ENCODE peak calls at places on chromosomes 1 and 21, in nine cellular contexts. One of them, this sample, is unnamed. For H3K27me3, the result is how much of the 10 kb centered on the place peaks cover.

GRCh38 chr1:167564592-167564991 is 11.0 kb upstream of the CREG1 start:
- DNase-seq in IMR-90: no peak
- DNase-seq in AG04450: no peak
- DNase-seq in spleen: no peak
- DNase-seq in upper lobe of right lung: peak
- DNase-seq in CD8-positive, alpha-beta memory T cell: no peak
- DNase-seq in CD4-positive, alpha-beta T cell: no peak
- DNase-seq in PC-9: peak
- DNase-seq in MM.1S: no peak
- DNase-seq in this sample: no peak

GRCh38 chr1:29767088-29767685 is 530.9 kb downstream of the PTPRU start:
- DNase-seq in IMR-90: no peak
- DNase-seq in AG04450: no peak
- DNase-seq in spleen: no peak
- DNase-seq in upper lobe of right lung: no peak
- DNase-seq in CD8-positive, alpha-beta memory T cell: no peak
- DNase-seq in CD4-positive, alpha-beta T cell: no peak
- DNase-seq in PC-9: no peak
- DNase-seq in MM.1S: no peak
- DNase-seq in this sample: no peak

GRCh38 chr1:213136190-213136917 is 85.3 kb downstream of the RPS6KC1 start:
- DNase-seq in IMR-90: no peak
- DNase-seq in AG04450: no peak
- DNase-seq in spleen: no peak
- DNase-seq in upper lobe of right lung: no peak
- DNase-seq in CD8-positive, alpha-beta memory T cell: no peak
- DNase-seq in CD4-positive, alpha-beta T cell: no peak
- DNase-seq in PC-9: no peak
- DNase-seq in MM.1S: no peak
- DNase-seq in this sample: no peak

GRCh38 chr1:198929961-198930599 is 291.2 kb downstream of the PTPRC start:
- DNase-seq in IMR-90: peak
- DNase-seq in AG04450: no peak
- DNase-seq in spleen: no peak
- DNase-seq in upper lobe of right lung: no peak
- DNase-seq in CD8-positive, alpha-beta memory T cell: no peak
- DNase-seq in CD4-positive, alpha-beta T cell: no peak
- DNase-seq in PC-9: no peak
- DNase-seq in MM.1S: peak
- DNase-seq in this sample: no peak

GRCh38 chr21:26843912-26844257 is 1.3 kb downstream of the ADAMTS1 start:
- DNase-seq in IMR-90: peak
- DNase-seq in AG04450: no peak
- DNase-seq in spleen: no peak
- DNase-seq in upper lobe of right lung: no peak
- DNase-seq in CD8-positive, alpha-beta memory T cell: no peak
- DNase-seq in CD4-positive, alpha-beta T cell: no peak
- DNase-seq in PC-9: no peak
- DNase-seq in MM.1S: peak
- DNase-seq in this sample: no peak

GRCh38 chr1:174942547-174943255 is 57.0 kb upstream of the CACYBP start:
- DNase-seq in IMR-90: no peak
- DNase-seq in AG04450: no peak
- DNase-seq in spleen: no peak
- DNase-seq in upper lobe of right lung: no peak
- DNase-seq in CD8-positive, alpha-beta memory T cell: no peak
- DNase-seq in CD4-positive, alpha-beta T cell: no peak
- DNase-seq in PC-9: no peak
- DNase-seq in MM.1S: no peak
- DNase-seq in this sample: no peak

GRCh38 chr1:202765726-202766125 is 42.5 kb downstream of the KDM5B start:
- DNase-seq in IMR-90: peak
- DNase-seq in AG04450: no peak
- DNase-seq in spleen: no peak
- DNase-seq in upper lobe of right lung: no peak
- DNase-seq in CD8-positive, alpha-beta memory T cell: no peak
- DNase-seq in CD4-positive, alpha-beta T cell: no peak
- DNase-seq in PC-9: no peak
- DNase-seq in MM.1S: no peak
- DNase-seq in this sample: no peak

GRCh38 chr21:18646114-18646513 is 242.5 kb upstream of the TMPRSS15 start:
- DNase-seq in IMR-90: no peak
- DNase-seq in AG04450: no peak
- DNase-seq in spleen: no peak
- DNase-seq in upper lobe of right lung: no peak
- DNase-seq in CD8-positive, alpha-beta memory T cell: no peak
- DNase-seq in CD4-positive, alpha-beta T cell: no peak
- DNase-seq in PC-9: no peak
- DNase-seq in MM.1S: peak
- DNase-seq in this sample: no peak

GRCh38 chr21:36583591-36583990 is 103.7 kb upstream of the CLDN14 start:
- DNase-seq in IMR-90: no peak
- DNase-seq in AG04450: no peak
- DNase-seq in spleen: no peak
- DNase-seq in upper lobe of right lung: no peak
- DNase-seq in CD8-positive, alpha-beta memory T cell: no peak
- DNase-seq in CD4-positive, alpha-beta T cell: no peak
- DNase-seq in PC-9: no peak
- DNase-seq in MM.1S: no peak
- DNase-seq in this sample: no peak

GRCh38 chr21:36113647-36114428 is 21.0 kb upstream of the CBR3 start:
- DNase-seq in IMR-90: no peak
- DNase-seq in AG04450: no peak
- DNase-seq in spleen: peak
- DNase-seq in upper lobe of right lung: peak
- DNase-seq in CD8-positive, alpha-beta memory T cell: peak
- DNase-seq in CD4-positive, alpha-beta T cell: peak
- DNase-seq in PC-9: peak
- DNase-seq in MM.1S: peak
- DNase-seq in this sample: no peak

GRCh38 chr1:8396083-8396911 is 78.4 kb downstream of the SLC45A1 start:
- DNase-seq in IMR-90: peak
- DNase-seq in AG04450: no peak
- DNase-seq in spleen: no peak
- DNase-seq in upper lobe of right lung: no peak
- DNase-seq in CD8-positive, alpha-beta memory T cell: no peak
- DNase-seq in CD4-positive, alpha-beta T cell: no peak
- DNase-seq in PC-9: no peak
- DNase-seq in MM.1S: no peak
- DNase-seq in this sample: no peak

GRCh38 chr1:198605426-198605825 is 33.4 kb upstream of the PTPRC start:
- DNase-seq in IMR-90: no peak
- DNase-seq in AG04450: no peak
- DNase-seq in spleen: no peak
- DNase-seq in upper lobe of right lung: no peak
- DNase-seq in CD8-positive, alpha-beta memory T cell: no peak
- DNase-seq in CD4-positive, alpha-beta T cell: no peak
- DNase-seq in PC-9: no peak
- DNase-seq in MM.1S: no peak
- DNase-seq in this sample: no peak

GRCh38 chr1:74583365-74583764 is 71.0 kb upstream of the LRRC53 start:
- DNase-seq in IMR-90: no peak
- DNase-seq in AG04450: no peak
- DNase-seq in spleen: no peak
- DNase-seq in upper lobe of right lung: no peak
- DNase-seq in CD8-positive, alpha-beta memory T cell: no peak
- DNase-seq in CD4-positive, alpha-beta T cell: no peak
- DNase-seq in PC-9: no peak
- DNase-seq in MM.1S: peak
- DNase-seq in this sample: no peak

GRCh38 chr21:40719615-40720014 is 127.3 kb downstream of the DSCAM start:
- DNase-seq in IMR-90: no peak
- DNase-seq in AG04450: no peak
- DNase-seq in spleen: no peak
- DNase-seq in upper lobe of right lung: no peak
- DNase-seq in CD8-positive, alpha-beta memory T cell: no peak
- DNase-seq in CD4-positive, alpha-beta T cell: no peak
- DNase-seq in PC-9: no peak
- DNase-seq in MM.1S: peak
- DNase-seq in this sample: no peak

GRCh38 chr1:153432874-153433681 is 16.8 kb downstream of the S100A7A start:
- DNase-seq in IMR-90: no peak
- DNase-seq in AG04450: no peak
- DNase-seq in spleen: no peak
- DNase-seq in upper lobe of right lung: no peak
- DNase-seq in CD8-positive, alpha-beta memory T cell: no peak
- DNase-seq in CD4-positive, alpha-beta T cell: no peak
- DNase-seq in PC-9: no peak
- DNase-seq in MM.1S: peak
- DNase-seq in this sample: no peak

GRCh38 chr1:184771190-184771691 is 16.6 kb upstream of the EDEM3 start:
- DNase-seq in IMR-90: no peak
- DNase-seq in AG04450: no peak
- DNase-seq in spleen: no peak
- DNase-seq in upper lobe of right lung: no peak
- DNase-seq in CD8-positive, alpha-beta memory T cell: no peak
- DNase-seq in CD4-positive, alpha-beta T cell: no peak
- DNase-seq in PC-9: no peak
- DNase-seq in MM.1S: no peak
- DNase-seq in this sample: no peak

GRCh38 chr1:231605389-231606100 is 21.0 kb upstream of the DISC1 start:
- DNase-seq in IMR-90: no peak
- DNase-seq in AG04450: no peak
- DNase-seq in spleen: no peak
- DNase-seq in upper lobe of right lung: no peak
- DNase-seq in CD8-positive, alpha-beta memory T cell: no peak
- DNase-seq in CD4-positive, alpha-beta T cell: no peak
- DNase-seq in PC-9: no peak
- DNase-seq in MM.1S: peak
- DNase-seq in this sample: no peak

GRCh38 chr1:207424570-207425131 is 29.5 kb upstream of the CR2 start:
- DNase-seq in IMR-90: no peak
- DNase-seq in AG04450: no peak
- DNase-seq in spleen: no peak
- DNase-seq in upper lobe of right lung: no peak
- DNase-seq in CD8-positive, alpha-beta memory T cell: no peak
- DNase-seq in CD4-positive, alpha-beta T cell: no peak
- DNase-seq in PC-9: no peak
- DNase-seq in MM.1S: no peak
- DNase-seq in this sample: no peak

GRCh38 chr1:3736708-3737107 is 15.5 kb upstream of the CCDC27 start:
- DNase-seq in IMR-90: no peak
- DNase-seq in AG04450: no peak
- DNase-seq in spleen: peak
- DNase-seq in upper lobe of right lung: no peak
- DNase-seq in CD8-positive, alpha-beta memory T cell: no peak
- DNase-seq in CD4-positive, alpha-beta T cell: no peak
- DNase-seq in PC-9: no peak
- DNase-seq in MM.1S: no peak
- DNase-seq in this sample: peak

DNA sequence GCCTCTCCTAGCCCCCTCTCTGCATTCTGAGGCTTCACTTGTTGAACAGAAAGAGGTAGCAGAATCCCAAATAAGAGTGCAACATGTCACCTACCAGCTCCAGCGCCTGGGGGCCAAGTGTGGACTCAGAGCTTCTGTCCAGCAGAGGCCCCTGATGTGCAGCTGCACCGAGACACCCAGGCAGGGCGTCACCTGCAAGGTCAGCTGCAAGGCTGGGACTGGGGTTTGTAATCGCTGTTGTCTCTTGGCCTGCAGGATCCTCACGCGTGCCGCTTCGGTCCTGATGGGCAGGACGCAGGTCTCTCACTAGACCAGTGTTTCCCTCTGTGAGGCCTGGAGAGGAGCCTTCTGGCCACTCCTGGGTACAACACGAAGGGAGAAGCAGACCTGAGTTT is 4.3 kb upstream of the SLX9 start:
- DNase-seq in IMR-90: no peak
- DNase-seq in AG04450: no peak
- DNase-seq in spleen: peak
- DNase-seq in upper lobe of right lung: no peak
- DNase-seq in CD8-positive, alpha-beta memory T cell: no peak
- DNase-seq in CD4-positive, alpha-beta T cell: no peak
- DNase-seq in PC-9: no peak
- DNase-seq in MM.1S: no peak
- DNase-seq in this sample: no peak
- H3K27me3 ChIP-seq in IMR-90: under half
- H3K27me3 ChIP-seq in AG04450: under half
- H3K27me3 ChIP-seq in spleen: under half
- H3K27me3 ChIP-seq in upper lobe of right lung: under half
- H3K27me3 ChIP-seq in CD8-positive, alpha-beta memory T cell: under half
- H3K27me3 ChIP-seq in CD4-positive, alpha-beta T cell: under half
- H3K27me3 ChIP-seq in PC-9: under half
- H3K27me3 ChIP-seq in MM.1S: half or more
- H3K27me3 ChIP-seq in this sample: under half

GRCh38 chr1:234996245-234996757 is 132.3 kb downstream of the TOMM20 start:
- DNase-seq in IMR-90: no peak
- DNase-seq in AG04450: no peak
- DNase-seq in spleen: no peak
- DNase-seq in upper lobe of right lung: no peak
- DNase-seq in CD8-positive, alpha-beta memory T cell: no peak
- DNase-seq in CD4-positive, alpha-beta T cell: no peak
- DNase-seq in PC-9: no peak
- DNase-seq in MM.1S: no peak
- DNase-seq in this sample: no peak
- H3K27ac ChIP-seq in IMR-90: no peak
- H3K27ac ChIP-seq in AG04450: no peak
- H3K27ac ChIP-seq in spleen: peak
- H3K27ac ChIP-seq in upper lobe of right lung: no peak
- H3K27ac ChIP-seq in CD8-positive, alpha-beta memory T cell: no peak
- H3K27ac ChIP-seq in CD4-positive, alpha-beta T cell: no peak
- H3K27ac ChIP-seq in PC-9: peak
- H3K27ac ChIP-seq in MM.1S: no peak
- H3K27ac ChIP-seq in this sample: peak

GRCh38 chr1:244822878-244823277 is 12.6 kb upstream of the COX20 start:
- DNase-seq in IMR-90: no peak
- DNase-seq in AG04450: no peak
- DNase-seq in spleen: no peak
- DNase-seq in upper lobe of right lung: no peak
- DNase-seq in CD8-positive, alpha-beta memory T cell: no peak
- DNase-seq in CD4-positive, alpha-beta T cell: no peak
- DNase-seq in PC-9: no peak
- DNase-seq in MM.1S: no peak
- DNase-seq in this sample: no peak

GRCh38 chr1:244830639-244831038 is 4.8 kb upstream of the COX20 start:
- DNase-seq in IMR-90: no peak
- DNase-seq in AG04450: no peak
- DNase-seq in spleen: no peak
- DNase-seq in upper lobe of right lung: no peak
- DNase-seq in CD8-positive, alpha-beta memory T cell: no peak
- DNase-seq in CD4-positive, alpha-beta T cell: no peak
- DNase-seq in PC-9: no peak
- DNase-seq in MM.1S: no peak
- DNase-seq in this sample: no peak

GRCh38 chr1:244821134-244821533 is 14.3 kb upstream of the COX20 start:
- DNase-seq in IMR-90: no peak
- DNase-seq in AG04450: no peak
- DNase-seq in spleen: no peak
- DNase-seq in upper lobe of right lung: no peak
- DNase-seq in CD8-positive, alpha-beta memory T cell: no peak
- DNase-seq in CD4-positive, alpha-beta T cell: no peak
- DNase-seq in PC-9: peak
- DNase-seq in MM.1S: no peak
- DNase-seq in this sample: no peak

GRCh38 chr1:244826712-244827111 is 8.7 kb upstream of the COX20 start:
- DNase-seq in IMR-90: no peak
- DNase-seq in AG04450: no peak
- DNase-seq in spleen: no peak
- DNase-seq in upper lobe of right lung: no peak
- DNase-seq in CD8-positive, alpha-beta memory T cell: no peak
- DNase-seq in CD4-positive, alpha-beta T cell: no peak
- DNase-seq in PC-9: no peak
- DNase-seq in MM.1S: no peak
- DNase-seq in this sample: no peak
- H3K27me3 ChIP-seq in IMR-90: under half
- H3K27me3 ChIP-seq in AG04450: under half
- H3K27me3 ChIP-seq in spleen: under half
- H3K27me3 ChIP-seq in upper lobe of right lung: under half
- H3K27me3 ChIP-seq in CD8-positive, alpha-beta memory T cell: under half
- H3K27me3 ChIP-seq in CD4-positive, alpha-beta T cell: under half
- H3K27me3 ChIP-seq in PC-9: under half
- H3K27me3 ChIP-seq in MM.1S: under half
- H3K27me3 ChIP-seq in this sample: under half

GRCh38 chr1:204874274-204874673 is 3.6 kb downstream of the NFASC start:
- DNase-seq in IMR-90: no peak
- DNase-seq in AG04450: no peak
- DNase-seq in spleen: no peak
- DNase-seq in upper lobe of right lung: no peak
- DNase-seq in CD8-positive, alpha-beta memory T cell: no peak
- DNase-seq in CD4-positive, alpha-beta T cell: no peak
- DNase-seq in PC-9: no peak
- DNase-seq in MM.1S: no peak
- DNase-seq in this sample: no peak
- H3K27ac ChIP-seq in IMR-90: no peak
- H3K27ac ChIP-seq in AG04450: no peak
- H3K27ac ChIP-seq in spleen: no peak
- H3K27ac ChIP-seq in upper lobe of right lung: no peak
- H3K27ac ChIP-seq in CD8-positive, alpha-beta memory T cell: no peak
- H3K27ac ChIP-seq in CD4-positive, alpha-beta T cell: no peak
- H3K27ac ChIP-seq in PC-9: no peak
- H3K27ac ChIP-seq in MM.1S: no peak
- H3K27ac ChIP-seq in this sample: no peak